ENCODE peak calls at places on chromosomes 4 and X, in six cellular contexts. Q is colonic mucosa, V is SK-N-SH, U is H9, N is HCT116, G is MM.1S. R is an unnamed sample.

GRCh38 chrX:49838374-49838773 is 9.3 kb downstream of the PAGE4 start:
- DNase-seq in G (peak; percentile 50), V (peak; percentile 52), N (peak; percentile 16), Q (peak; percentile 21), U (peak; percentile 40), R (peak; percentile 43)

GRCh38 chr4:84582988-84583870 is at the start of gene CDS1:
- DNase-seq in U (peak; percentile 59), G (no peak), N (no peak), V (peak; percentile 66), Q (peak; percentile 80), R (peak; percentile 39)

GRCh38 chr4:3531887-3532713 is at the start of gene LRPAP1:
- DNase-seq in G (peak; percentile 91), N (peak; percentile 69), U (peak; percentile 96), Q (peak; percentile 94), V (peak; percentile 100), R (peak; percentile 96)

GRCh38 chrX:101191217-101191750 is 28.3 kb upstream of the DRP2 start:
- DNase-seq in V (peak; percentile 14), Q (no peak), G (no peak), U (peak; percentile 63), N (no peak), R (no peak)

GRCh38 chr4:154044118-154044517 is 255.2 kb upstream of the SFRP2 start:
- DNase-seq in N (no peak), G (no peak), U (no peak), Q (no peak), V (no peak), R (peak; percentile 31)

GRCh38 chrX:119734897-119735339 is 23.5 kb upstream of the SOWAHD start:
- DNase-seq in Q (no peak), U (no peak), V (peak; percentile 35), N (no peak), G (no peak), R (no peak)

GRCh38 chr4:102693266-102693850 is 67.4 kb downstream of the MANBA start:
- DNase-seq in N (no peak), Q (no peak), V (no peak), U (no peak), G (no peak), R (peak; percentile 2)

GRCh38 chr4:26238426-26238781 is 82.4 kb upstream of the RBPJ start:
- DNase-seq in U (no peak), N (no peak), Q (peak; percentile 55), G (no peak), V (no peak), R (peak; percentile 19)

GRCh38 chr4:185412412-185412811 is 13.4 kb downstream of the UFSP2 start:
- DNase-seq in N (no peak), Q (no peak), U (no peak), G (peak; percentile 18), V (no peak), R (no peak)

GRCh38 chrX:57652705-57653104 is 27.4 kb downstream of the NLRP2B start:
- DNase-seq in N (no peak), G (no peak), U (no peak), Q (no peak), V (no peak), R (no peak)

GRCh38 chr4:147737623-147738022 is 5.7 kb downstream of the ARHGAP10 start:
- DNase-seq in U (peak; percentile 54), N (no peak), V (no peak), G (no peak), Q (no peak), R (no peak)

GRCh38 chrX:140053841-140054240 is 88.5 kb upstream of the CXorf66 start:
- DNase-seq in V (no peak), U (no peak), G (no peak), Q (no peak), N (no peak), R (no peak)

GRCh38 chr4:108036252-108036651 is 46.6 kb downstream of the HADH start:
- DNase-seq in U (no peak), G (peak; percentile 98), Q (no peak), V (no peak), N (no peak), R (no peak)

GRCh38 chr4:84927428-84927827 is 39.1 kb downstream of the WDFY3 start:
- DNase-seq in N (no peak), U (no peak), Q (no peak), G (no peak), V (no peak), R (no peak)

GRCh38 chr4:148565801-148566200 is 123.6 kb upstream of the NR3C2 start:
- DNase-seq in Q (no peak), U (no peak), G (no peak), V (no peak), N (no peak), R (no peak)

GRCh38 chr4:102815981-102816380 is 11.4 kb downstream of the UBE2D3 start:
- DNase-seq in U (no peak), N (no peak), Q (no peak), V (no peak), G (no peak), R (peak; percentile 59)

GRCh38 chrX:23822397-23822796 is 39.4 kb downstream of the SAT1 start:
- DNase-seq in U (no peak), V (no peak), Q (peak; percentile 64), G (no peak), N (no peak), R (peak; percentile 36)

GRCh38 chr4:20046931-20047677 is 204.6 kb upstream of the SLIT2 start:
- DNase-seq in U (no peak), Q (no peak), N (no peak), V (no peak), G (no peak), R (peak; percentile 64)

GRCh38 chr4:84503495-84504437 is 4.7 kb upstream of the NKX6-1 start:
- DNase-seq in V (peak; percentile 65), U (no peak), G (peak; percentile 74), N (peak; percentile 62), Q (no peak), R (peak; percentile 92)

GRCh38 chrX:124346064-124346876 is at the start of gene SH2D1A:
- DNase-seq in Q (no peak), N (no peak), U (no peak), V (no peak), G (no peak), R (no peak)

GRCh38 chr4:15545371-15545770 is 75.7 kb downstream of the CC2D2A start:
- DNase-seq in N (no peak), Q (no peak), V (no peak), G (no peak), U (no peak), R (no peak)

GRCh38 chr4:15542795-15543194 is 73.1 kb downstream of the CC2D2A start:
- DNase-seq in Q (no peak), V (no peak), N (no peak), U (no peak), G (no peak), R (no peak)

GRCh38 chr4:15544196-15544730 is 74.6 kb downstream of the CC2D2A start:
- DNase-seq in G (no peak), U (no peak), N (no peak), Q (no peak), V (no peak), R (no peak)

GRCh38 chr4:15541941-15542340 is 72.3 kb downstream of the CC2D2A start:
- DNase-seq in N (no peak), U (no peak), Q (no peak), G (no peak), V (no peak), R (no peak)

DNA sequence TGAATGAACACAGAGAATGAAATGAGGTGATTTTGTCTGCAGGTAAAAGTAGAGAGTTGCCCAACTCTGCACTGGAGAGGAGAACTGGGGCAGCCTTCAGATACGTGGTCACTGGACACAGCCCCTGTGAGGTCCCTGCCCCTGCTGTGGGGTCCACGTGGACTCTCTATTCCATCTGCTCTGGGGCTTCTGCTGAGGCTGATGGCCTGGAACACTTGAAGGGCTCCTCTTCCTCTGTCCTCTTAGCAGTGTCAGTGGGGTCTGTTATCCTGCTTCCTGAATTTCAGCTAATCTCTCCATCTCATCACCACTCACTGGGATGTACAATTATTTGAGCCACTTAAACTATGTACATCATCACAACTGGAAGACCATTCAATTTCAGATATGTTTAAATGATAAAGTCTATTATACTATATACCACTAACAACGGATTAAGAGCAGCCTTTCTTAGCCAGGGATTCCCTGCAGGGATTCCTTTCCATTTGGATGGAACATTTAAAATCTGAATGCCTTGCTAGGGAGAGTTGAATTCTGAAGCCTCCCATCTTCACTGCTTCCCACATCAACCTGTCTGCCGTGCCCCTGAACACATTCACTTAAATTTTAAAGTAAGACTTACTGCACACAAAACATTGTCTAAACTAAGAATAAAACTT is 74.0 kb downstream of the CC2D2A start:
- DNase-seq in Q (no peak), N (no peak), G (no peak), V (peak; percentile 19), U (no peak), R (no peak)
- H3K9ac ChIP-seq in Q (no peak overlapping the region), N (no peak overlapping the region), G (no peak overlapping the region), V (no peak overlapping the region), U (no peak overlapping the region), R (no peak overlapping the region)

DNA sequence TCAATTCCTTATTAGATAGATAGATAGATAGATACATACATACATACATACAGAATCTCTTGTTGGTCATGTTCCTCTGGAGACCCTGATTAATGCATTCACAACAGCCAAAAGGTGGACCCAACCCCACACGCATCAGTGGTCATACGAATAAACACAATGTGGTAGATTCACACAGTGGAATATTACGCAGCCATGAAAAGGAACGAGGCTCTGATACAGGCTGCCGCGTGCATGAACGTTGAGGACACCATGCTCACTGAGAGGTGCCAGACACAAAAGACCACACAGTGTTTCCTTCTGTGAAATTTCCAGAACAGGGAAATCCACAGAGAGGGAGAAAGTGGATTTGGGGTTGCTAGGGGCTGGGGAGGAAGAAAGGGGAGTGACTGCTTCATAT is 136.7 kb downstream of the CRLF2 start:
- DNase-seq in N (no peak), G (no peak), U (no peak), V (no peak), Q (no peak), R (no peak)
- H3K9me3 ChIP-seq in N (no peaks in the 10 kb centered on the region), G (no peaks in the 10 kb centered on the region), U (no peaks in the 10 kb centered on the region), V (no peaks in the 10 kb centered on the region), Q (no peaks in the 10 kb centered on the region), R (no peaks in the 10 kb centered on the region)

GRCh38 chr4:104424368-104424921 is 70.2 kb downstream of the CXXC4 start:
- DNase-seq in N (no peak), V (no peak), U (no peak), G (no peak), Q (no peak), R (no peak)
- H3K4me1 ChIP-seq in N (no peaks in the 10 kb centered on the region), V (no peaks in the 10 kb centered on the region), U (peaks cover 9% of the 10 kb centered on the region), G (no peaks in the 10 kb centered on the region), Q (no peaks in the 10 kb centered on the region), R (peaks cover 3% of the 10 kb centered on the region)

GRCh38 chr4:17095771-17096170 is 197.3 kb upstream of the LDB2 start:
- DNase-seq in N (no peak), G (no peak), V (no peak), U (no peak), Q (no peak), R (no peak)

GRCh38 chr4:17092990-17093880 is 194.8 kb upstream of the LDB2 start:
- DNase-seq in N (no peak), V (no peak), U (no peak), G (peak; percentile 79), Q (no peak), R (no peak)

GRCh38 chr4:17096692-17097091 is 198.2 kb upstream of the LDB2 start:
- DNase-seq in V (no peak), U (no peak), G (no peak), N (no peak), Q (no peak), R (no peak)

GRCh38 chr4:17094811-17095210 is 196.4 kb upstream of the LDB2 start:
- DNase-seq in U (no peak), G (no peak), V (no peak), Q (no peak), N (no peak), R (no peak)

DNA sequence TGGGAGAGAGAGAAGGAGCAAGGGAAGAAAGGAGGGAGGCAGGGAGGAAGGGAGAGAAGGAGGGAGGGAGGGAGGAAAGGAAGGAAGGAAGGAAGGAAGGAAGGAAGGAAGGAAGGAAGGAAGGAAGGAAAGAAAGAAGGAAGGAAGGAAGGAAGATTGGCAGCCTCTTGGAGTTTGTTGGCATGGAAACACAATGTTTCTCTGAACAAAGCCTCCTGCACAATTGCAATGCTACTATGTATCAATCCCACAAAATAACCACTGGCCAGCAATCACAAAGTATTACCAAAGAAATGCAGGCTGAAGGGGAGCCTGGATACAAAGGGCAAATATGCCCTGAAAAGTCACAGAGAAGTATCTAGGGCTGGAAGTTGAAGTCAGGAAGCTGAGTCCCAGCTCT is 195.8 kb upstream of the LDB2 start:
- DNase-seq in U (no peak), G (no peak), N (no peak), Q (no peak), V (no peak), R (peak; percentile 36)
- H3K9ac ChIP-seq in U (no peak overlapping the region), G (no peak overlapping the region), N (no peak overlapping the region), Q (no peak overlapping the region), V (peak overlapping the region; percentile 29), R (peak overlapping the region; percentile 68)

R was measured in adipocyte.